ENCODE peak calls at places on chromosomes 3 and 15, in five cellular contexts. One of them, this sample, is unnamed.

GRCh38 chr15:51879555-51879954 is 50.1 kb downstream of the TMOD3 start:
- DNase-seq in RWPE1: no peak
- DNase-seq in cardiac fibroblast: peak
- DNase-seq in fibroblast of lung: peak
- DNase-seq in tibial artery: no peak
- DNase-seq in this sample: no peak

GRCh38 chr15:89018235-89018634 is 70.0 kb upstream of the ABHD2 start:
- DNase-seq in tibial artery: peak
- DNase-seq in fibroblast of lung: peak
- DNase-seq in RWPE1: no peak
- DNase-seq in cardiac fibroblast: peak
- DNase-seq in this sample: no peak

GRCh38 chr3:104388624-104389023 is 978.1 kb upstream of the ALCAM start:
- DNase-seq in RWPE1: peak
- DNase-seq in tibial artery: no peak
- DNase-seq in cardiac fibroblast: peak
- DNase-seq in fibroblast of lung: peak
- DNase-seq in this sample: no peak

GRCh38 chr15:66907826-66908502 is 157.4 kb upstream of the SMAD3 start:
- DNase-seq in cardiac fibroblast: no peak
- DNase-seq in fibroblast of lung: no peak
- DNase-seq in tibial artery: peak
- DNase-seq in RWPE1: no peak
- DNase-seq in this sample: no peak

GRCh38 chr15:90780916-90781315 is 63.8 kb downstream of the BLM start:
- DNase-seq in tibial artery: no peak
- DNase-seq in RWPE1: no peak
- DNase-seq in fibroblast of lung: no peak
- DNase-seq in cardiac fibroblast: no peak
- DNase-seq in this sample: no peak

GRCh38 chr3:178964551-178964950 is 107.1 kb downstream of the ZMAT3 start:
- DNase-seq in RWPE1: no peak
- DNase-seq in fibroblast of lung: no peak
- DNase-seq in tibial artery: no peak
- DNase-seq in cardiac fibroblast: no peak
- DNase-seq in this sample: no peak

GRCh38 chr3:30495172-30496124 is 111.0 kb upstream of the TGFBR2 start:
- DNase-seq in fibroblast of lung: no peak
- DNase-seq in tibial artery: no peak
- DNase-seq in RWPE1: no peak
- DNase-seq in cardiac fibroblast: peak
- DNase-seq in this sample: no peak

GRCh38 chr3:144114767-144115166 is 143.1 kb downstream of the DIPK2A start:
- DNase-seq in cardiac fibroblast: peak
- DNase-seq in RWPE1: no peak
- DNase-seq in fibroblast of lung: peak
- DNase-seq in tibial artery: no peak
- DNase-seq in this sample: no peak

GRCh38 chr15:84398763-84399701 is 163.5 kb downstream of the GOLGA6L4 start:
- DNase-seq in fibroblast of lung: no peak
- DNase-seq in RWPE1: no peak
- DNase-seq in tibial artery: no peak
- DNase-seq in cardiac fibroblast: no peak
- DNase-seq in this sample: peak

GRCh38 chr3:43214616-43215015 is 71.7 kb upstream of the SNRK start:
- DNase-seq in cardiac fibroblast: peak
- DNase-seq in RWPE1: peak
- DNase-seq in fibroblast of lung: no peak
- DNase-seq in tibial artery: no peak
- DNase-seq in this sample: no peak

GRCh38 chr15:77650285-77650684 is 17.6 kb upstream of the LINGO1 start:
- DNase-seq in tibial artery: no peak
- DNase-seq in RWPE1: no peak
- DNase-seq in cardiac fibroblast: peak
- DNase-seq in fibroblast of lung: no peak
- DNase-seq in this sample: no peak

GRCh38 chr3:97658670-97659285 is 105.8 kb upstream of the ARL6 start:
- DNase-seq in RWPE1: peak
- DNase-seq in cardiac fibroblast: peak
- DNase-seq in fibroblast of lung: peak
- DNase-seq in tibial artery: no peak
- DNase-seq in this sample: no peak

DNA sequence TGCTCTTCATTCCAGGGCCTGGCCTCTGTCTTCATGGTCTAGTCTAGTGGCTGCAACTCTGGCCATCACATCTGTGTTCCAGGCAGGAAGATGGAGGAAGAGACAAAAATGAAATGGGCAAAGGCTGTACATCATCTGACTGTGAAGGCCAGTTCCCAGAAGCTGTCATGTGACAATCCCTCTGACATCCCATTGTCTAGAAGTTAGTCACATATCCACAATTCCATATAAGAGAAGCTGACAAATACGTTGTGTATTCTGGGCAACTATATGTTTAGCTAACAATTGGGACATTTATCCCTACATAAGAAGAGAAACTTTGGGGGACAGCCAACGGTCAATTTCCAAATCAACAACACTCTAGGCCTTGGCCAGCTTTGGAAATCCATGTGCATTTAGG is 34.5 kb upstream of the C3orf70 start:
- DNase-seq in RWPE1: no peak
- DNase-seq in fibroblast of lung: no peak
- DNase-seq in tibial artery: no peak
- DNase-seq in cardiac fibroblast: peak
- DNase-seq in this sample: no peak
- TF ChIP-seq CTCF in RWPE1: no peak
- TF ChIP-seq CTCF in fibroblast of lung: no peak
- TF ChIP-seq CTCF in tibial artery: no peak
- TF ChIP-seq CTCF in cardiac fibroblast: no peak
- TF ChIP-seq CTCF in this sample: no peak

GRCh38 chr3:14773281-14773680 is 45.5 kb upstream of the FGD5 start:
- DNase-seq in RWPE1: no peak
- DNase-seq in cardiac fibroblast: no peak
- DNase-seq in fibroblast of lung: no peak
- DNase-seq in tibial artery: no peak
- DNase-seq in this sample: no peak

GRCh38 chr3:14775011-14775410 is 43.8 kb upstream of the FGD5 start:
- DNase-seq in RWPE1: no peak
- DNase-seq in fibroblast of lung: no peak
- DNase-seq in cardiac fibroblast: no peak
- DNase-seq in tibial artery: no peak
- DNase-seq in this sample: peak

GRCh38 chr3:14774431-14774830 is 44.3 kb upstream of the FGD5 start:
- DNase-seq in RWPE1: no peak
- DNase-seq in tibial artery: no peak
- DNase-seq in cardiac fibroblast: no peak
- DNase-seq in fibroblast of lung: no peak
- DNase-seq in this sample: peak

GRCh38 chr3:14773691-14774128 is 45.1 kb upstream of the FGD5 start:
- DNase-seq in RWPE1: no peak
- DNase-seq in tibial artery: no peak
- DNase-seq in fibroblast of lung: no peak
- DNase-seq in cardiac fibroblast: no peak
- DNase-seq in this sample: peak

GRCh38 chr3:14775574-14775973 is 43.2 kb upstream of the FGD5 start:
- DNase-seq in cardiac fibroblast: no peak
- DNase-seq in tibial artery: no peak
- DNase-seq in RWPE1: no peak
- DNase-seq in fibroblast of lung: no peak
- DNase-seq in this sample: no peak
- TF ChIP-seq CTCF in cardiac fibroblast: no peak
- TF ChIP-seq CTCF in tibial artery: no peak
- TF ChIP-seq CTCF in RWPE1: no peak
- TF ChIP-seq CTCF in fibroblast of lung: no peak
- TF ChIP-seq CTCF in this sample: no peak

GRCh38 chr3:194640829-194641228 is 7.6 kb upstream of the TMEM44 start:
- DNase-seq in RWPE1: no peak
- DNase-seq in fibroblast of lung: peak
- DNase-seq in cardiac fibroblast: peak
- DNase-seq in tibial artery: no peak
- DNase-seq in this sample: peak
- TF ChIP-seq CTCF in RWPE1: no peak
- TF ChIP-seq CTCF in fibroblast of lung: peak
- TF ChIP-seq CTCF in cardiac fibroblast: peak
- TF ChIP-seq CTCF in tibial artery: no peak
- TF ChIP-seq CTCF in this sample: peak

GRCh38 chr15:65875458-65875857 is 6.2 kb downstream of the RAB11A start:
- DNase-seq in cardiac fibroblast: no peak
- DNase-seq in tibial artery: no peak
- DNase-seq in fibroblast of lung: no peak
- DNase-seq in RWPE1: no peak
- DNase-seq in this sample: no peak
- TF ChIP-seq CTCF in cardiac fibroblast: no peak
- TF ChIP-seq CTCF in tibial artery: no peak
- TF ChIP-seq CTCF in fibroblast of lung: no peak
- TF ChIP-seq CTCF in RWPE1: no peak
- TF ChIP-seq CTCF in this sample: no peak

GRCh38 chr15:37134699-37135131 is 34.4 kb upstream of the MEIS2 start:
- DNase-seq in RWPE1: peak
- DNase-seq in cardiac fibroblast: peak
- DNase-seq in fibroblast of lung: peak
- DNase-seq in tibial artery: no peak
- DNase-seq in this sample: no peak

GRCh38 chr15:37134244-37134643 is 33.9 kb upstream of the MEIS2 start:
- DNase-seq in tibial artery: no peak
- DNase-seq in fibroblast of lung: no peak
- DNase-seq in RWPE1: no peak
- DNase-seq in cardiac fibroblast: no peak
- DNase-seq in this sample: no peak

GRCh38 chr15:37133619-37134018 is 33.3 kb upstream of the MEIS2 start:
- DNase-seq in RWPE1: no peak
- DNase-seq in cardiac fibroblast: peak
- DNase-seq in fibroblast of lung: peak
- DNase-seq in tibial artery: no peak
- DNase-seq in this sample: no peak

GRCh38 chr15:37136666-37137065 is 36.3 kb upstream of the MEIS2 start:
- DNase-seq in cardiac fibroblast: peak
- DNase-seq in RWPE1: no peak
- DNase-seq in fibroblast of lung: no peak
- DNase-seq in tibial artery: no peak
- DNase-seq in this sample: no peak

GRCh38 chr15:37135225-37135624 is 34.9 kb upstream of the MEIS2 start:
- DNase-seq in tibial artery: no peak
- DNase-seq in RWPE1: peak
- DNase-seq in fibroblast of lung: no peak
- DNase-seq in cardiac fibroblast: no peak
- DNase-seq in this sample: no peak
- TF ChIP-seq CTCF in tibial artery: no peak
- TF ChIP-seq CTCF in RWPE1: no peak
- TF ChIP-seq CTCF in fibroblast of lung: peak
- TF ChIP-seq CTCF in cardiac fibroblast: peak
- TF ChIP-seq CTCF in this sample: no peak

This sample was measured in osteocyte.